ENCODE peak calls at places on chromosome 9, in five cellular contexts. H is spleen, M is fibroblast of the aortic adventitia, K is IMR-90, R is cardiac muscle cell. Z is an unnamed sample.
A peak's percentile ranks its signal among the peaks of the same experiment; 100 is the strongest.

GRCh38 chr9:112078432-112078831 is 96.7 kb downstream of the SUSD1 start:
- DNase-seq in M (no peak), R (no peak), K (no peak), H (no peak), Z (no peak)

GRCh38 chr9:131707677-131708612 is 31.9 kb downstream of the RAPGEF1 start:
- DNase-seq in K (peak; percentile 81), M (peak; percentile 85), H (no peak), R (peak; percentile 41), Z (peak; percentile 37)

GRCh38 chr9:15357050-15357653 is 50.1 kb upstream of the TTC39B start:
- DNase-seq in H (no peak), K (no peak), R (no peak), M (no peak), Z (no peak)

GRCh38 chr9:93597142-93597706 is 20.8 kb downstream of the PHF2 start:
- DNase-seq in M (no peak), R (no peak), K (no peak), H (no peak), Z (no peak)

GRCh38 chr9:77987104-77987656 is 44.4 kb downstream of the GNAQ start:
- DNase-seq in M (no peak), R (no peak), H (no peak), K (no peak), Z (no peak)

GRCh38 chr9:130975932-130976841 is 32.8 kb upstream of the LAMC3 start:
- DNase-seq in K (no peak), M (no peak), H (no peak), R (no peak), Z (no peak)

GRCh38 chr9:33782395-33783152 is 12.8 kb upstream of the PRSS3 start:
- DNase-seq in H (no peak), M (peak; percentile 82), K (peak; percentile 87), R (no peak), Z (peak; percentile 37)

GRCh38 chr9:99118782-99119466 is 14.0 kb downstream of the TGFBR1 start:
- DNase-seq in K (no peak), M (no peak), H (peak; percentile 78), R (no peak), Z (no peak)

GRCh38 chr9:113631811-113632665 is 168.5 kb downstream of the RGS3 start:
- DNase-seq in K (no peak), M (no peak), H (peak; percentile 15), R (no peak), Z (no peak)

GRCh38 chr9:27391495-27391894 is 94.5 kb upstream of the EQTN start:
- DNase-seq in R (no peak), K (no peak), M (no peak), H (no peak), Z (no peak)

GRCh38 chr9:29211681-29212589 is 1638.7 kb upstream of the C9orf72 start:
- DNase-seq in M (peak; percentile 7), H (no peak), R (peak; percentile 77), K (no peak), Z (no peak)

GRCh38 chr9:69604568-69605219 is 67.5 kb downstream of the APBA1 start:
- DNase-seq in K (no peak), R (no peak), M (no peak), H (no peak), Z (no peak)

GRCh38 chr9:108430655-108431054 is 425.1 kb downstream of the ACTL7B start:
- DNase-seq in H (no peak), R (no peak), M (no peak), K (no peak), Z (no peak)

GRCh38 chr9:106025449-106025848 is 331.1 kb downstream of the TMEM38B start:
- DNase-seq in K (no peak), M (no peak), R (peak; percentile 74), H (no peak), Z (no peak)

GRCh38 chr9:23769307-23769935 is 56.6 kb downstream of the ELAVL2 start:
- DNase-seq in K (peak; percentile 6), R (no peak), H (no peak), M (no peak), Z (peak; percentile 2)

GRCh38 chr9:74125916-74126315 is 371.2 kb upstream of the RORB start:
- DNase-seq in R (no peak), H (no peak), K (no peak), M (no peak), Z (no peak)

GRCh38 chr9:17627641-17628040 is 48.8 kb downstream of the SH3GL2 start:
- DNase-seq in R (no peak), M (no peak), H (no peak), K (peak; percentile 67), Z (no peak)

GRCh38 chr9:124306098-124306735 is 48.5 kb downstream of the NEK6 start:
- DNase-seq in M (peak; percentile 87), H (no peak), K (peak; percentile 96), R (no peak), Z (peak; percentile 68)

GRCh38 chr9:95816716-95817115 is 58.8 kb upstream of the ERCC6L2 start:
- DNase-seq in M (no peak), R (no peak), K (no peak), H (no peak), Z (no peak)

GRCh38 chr9:130995399-130995941 is 13.5 kb upstream of the LAMC3 start:
- DNase-seq in K (peak; percentile 56), H (no peak), M (peak; percentile 58), R (no peak), Z (no peak)

GRCh38 chr9:136544549-136545064 is 1.2 kb downstream of the NOTCH1 start:
- DNase-seq in H (peak; percentile 95), R (no peak), K (no peak), M (no peak), Z (no peak)

GRCh38 chr9:99299214-99300102 is 77.4 kb downstream of the SEC61B start:
- DNase-seq in K (peak; percentile 83), M (peak; percentile 70), H (no peak), R (peak; percentile 19), Z (peak; percentile 37)

GRCh38 chr9:91740713-91741112 is 209.3 kb downstream of the ROR2 start:
- DNase-seq in M (peak; percentile 80), K (peak; percentile 88), R (no peak), H (peak; percentile 38), Z (no peak)

GRCh38 chr9:27398982-27399653 is 102.2 kb upstream of the EQTN start:
- DNase-seq in R (no peak), M (no peak), K (no peak), H (no peak), Z (no peak)

GRCh38 chr9:91211919-91212318 is 149.8 kb downstream of the AUH start:
- DNase-seq in R (no peak), H (no peak), K (no peak), M (no peak), Z (no peak)

GRCh38 chr9:84838879-84839278 is 169.3 kb downstream of the NTRK2 start:
- DNase-seq in R (no peak), K (no peak), H (no peak), M (no peak), Z (no peak)

GRCh38 chr9:69412741-69413150 is 87.7 kb downstream of the ENTREP1 start:
- DNase-seq in K (peak; percentile 52), R (peak; percentile 81), H (no peak), M (peak; percentile 77), Z (peak; percentile 16)

GRCh38 chr9:68760674-68761003 is 55.6 kb downstream of the PIP5K1B start:
- DNase-seq in R (no peak), K (no peak), H (no peak), M (no peak), Z (no peak)

GRCh38 chr9:87266697-87267096 is 231.0 kb upstream of the DAPK1 start:
- DNase-seq in R (no peak), H (no peak), M (no peak), K (no peak), Z (no peak)

GRCh38 chr9:5910413-5911057 is 19.8 kb downstream of the MLANA start:
- DNase-seq in R (no peak), M (peak; percentile 12), K (no peak), H (no peak), Z (no peak)

GRCh38 chr9:70066874-70067273 is 23.2 kb downstream of the MAMDC2 start:
- DNase-seq in H (no peak), M (no peak), K (no peak), R (no peak), Z (no peak)

GRCh38 chr9:78005231-78006002 is 26.2 kb downstream of the GNAQ start:
- DNase-seq in M (no peak), H (no peak), K (no peak), R (no peak), Z (no peak)

GRCh38 chr9:30250872-30251271 is 2133.6 kb upstream of the ACO1 start:
- DNase-seq in K (no peak), H (no peak), R (no peak), M (no peak), Z (no peak)

GRCh38 chr9:6512085-6512657 is 99.2 kb downstream of the UHRF2 start:
- DNase-seq in M (peak; percentile 60), R (no peak), H (no peak), K (peak; percentile 36), Z (no peak)

DNA sequence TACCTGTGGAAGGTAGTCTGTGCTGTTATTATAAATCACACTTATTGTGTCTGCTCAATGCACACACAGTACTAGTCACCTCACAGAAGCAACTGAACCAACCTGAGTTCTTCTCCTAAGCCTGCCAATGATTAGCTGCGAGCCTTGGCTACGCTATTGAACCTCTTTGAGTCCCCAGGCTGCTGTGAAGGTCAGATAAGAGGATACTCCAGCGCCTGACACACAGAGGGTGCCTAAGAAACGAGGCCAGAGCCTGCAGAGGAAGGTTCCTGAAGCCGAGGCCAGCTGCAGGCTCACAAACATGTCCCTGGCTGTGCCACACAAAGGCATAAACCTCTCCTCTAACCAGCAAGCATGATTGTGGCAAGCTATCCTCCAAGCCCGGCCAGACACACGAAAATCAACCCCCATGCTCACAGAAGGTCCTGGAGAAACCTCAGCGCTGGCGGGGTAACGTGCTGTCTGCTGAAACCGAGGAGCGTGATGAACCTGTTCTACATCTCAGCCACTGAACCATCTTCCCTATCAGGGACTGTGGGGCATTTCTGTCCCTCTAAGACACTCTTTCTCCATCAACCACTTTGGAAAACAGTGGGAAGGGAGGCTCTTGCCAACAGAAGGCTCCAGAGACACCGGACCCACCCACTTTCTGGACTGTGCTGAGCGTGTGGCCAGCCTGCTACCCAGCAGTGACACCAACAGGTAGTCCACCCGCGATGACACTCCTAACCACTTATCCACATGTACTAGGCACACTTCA is 53.2 kb upstream of the SLC25A51 start:
- DNase-seq in K (no peak), M (no peak), R (no peak), H (peak; percentile 53), Z (no peak)
- TF ChIP-seq CTCF in K (no peak), M (no peak), R (no peak), H (no peak), Z (no peak)

DNA sequence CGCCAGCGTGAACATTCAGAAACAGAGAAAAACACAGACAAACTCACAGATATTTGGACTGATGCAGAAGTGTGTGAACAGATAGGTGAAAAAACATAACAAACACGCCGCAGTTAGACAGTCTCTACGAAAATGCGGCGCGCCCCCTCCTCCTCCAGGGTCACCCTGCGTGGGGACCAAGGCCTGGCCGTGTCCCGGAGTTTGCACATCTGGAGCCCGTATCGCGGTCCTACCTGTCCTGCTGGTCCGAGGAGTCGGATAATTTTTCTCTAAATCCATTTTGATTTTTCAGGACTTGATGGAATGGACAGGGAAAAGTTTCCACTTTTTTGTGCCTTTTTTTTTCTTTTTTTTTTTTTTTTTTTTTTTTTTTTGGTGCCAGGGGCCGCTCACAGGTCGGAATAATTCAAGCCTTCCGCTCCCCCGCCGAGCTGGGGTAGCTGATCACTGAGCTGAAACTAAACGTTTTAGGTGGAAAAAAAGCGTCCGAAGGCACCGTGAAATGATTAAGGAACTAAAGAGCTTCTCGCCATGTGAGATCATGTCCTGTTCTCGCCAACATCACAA is at the start of gene PAX5:
- DNase-seq in H (peak; percentile 78), R (no peak), K (no peak), M (no peak), Z (no peak)
- H3K4me3 ChIP-seq in H (peak within 1 kb of the TSS; percentile 31), R (no peak within 1 kb of the TSS), K (no peak within 1 kb of the TSS), M (no peak within 1 kb of the TSS), Z (no peak within 1 kb of the TSS)

GRCh38 chr9:127437497-127438264 is 13.5 kb downstream of the ZNF79 start:
- DNase-seq in K (no peak), R (no peak), H (no peak), M (no peak), Z (no peak)
- TF ChIP-seq CTCF in K (no peak), R (peak; percentile 15), H (no peak), M (no peak), Z (peak; percentile 4)

GRCh38 chr9:125763373-125763772 is 16.2 kb downstream of the PBX3 start:
- DNase-seq in H (no peak), K (peak; percentile 56), M (peak; percentile 69), R (peak; percentile 89), Z (no peak)
- H3K4me3 ChIP-seq in H (no peak overlapping the region), K (no peak overlapping the region), M (peak overlapping the region; percentile 13), R (peak overlapping the region; percentile 5), Z (no peak overlapping the region)